ENCODE peak calls at places on chromosomes 3 and 15, in eight cellular contexts. A, O, U, C, X, H, Q and J are unnamed samples.

GRCh38 chr15:45389351-45389750 is 11.0 kb upstream of the GATM start:
- DNase-seq in U (no peak), C (no peak), Q (no peak), A (no peak), H (no peak), X (no peak), O (no peak), J (no peak)

GRCh38 chr3:122774564-122774963 is 19.1 kb downstream of the HSPBAP1 start:
- DNase-seq in C (peak), U (no peak), O (no peak), A (no peak), H (no peak), X (no peak), Q (no peak), J (peak)

GRCh38 chr3:116050311-116050710 is 395.0 kb downstream of the LSAMP start:
- DNase-seq in H (no peak), U (no peak), C (no peak), X (no peak), O (no peak), A (no peak), Q (no peak), J (no peak)

GRCh38 chr3:173932624-173933023 is 535.1 kb downstream of the NLGN1 start:
- DNase-seq in Q (peak), U (no peak), C (peak), O (no peak), X (no peak), H (peak), A (no peak), J (peak)

GRCh38 chr3:59006791-59007517 is 42.9 kb downstream of the CFAP20DC start:
- DNase-seq in C (peak), Q (no peak), H (no peak), U (peak), X (no peak), O (no peak), A (no peak), J (peak)

GRCh38 chr15:98858610-98859023 is 149.0 kb downstream of the PGPEP1L start:
- DNase-seq in Q (no peak), O (no peak), H (no peak), U (no peak), C (no peak), A (no peak), X (no peak), J (peak)

GRCh38 chr15:68252925-68253534 is 23.5 kb upstream of the CLN6 start:
- DNase-seq in Q (no peak), C (peak), X (peak), O (peak), H (peak), A (peak), U (peak), J (peak)

GRCh38 chr15:35293353-35294130 is 208.4 kb upstream of the NANOGP8 start:
- DNase-seq in X (no peak), U (no peak), A (no peak), C (peak), O (no peak), H (peak), Q (no peak), J (peak)

GRCh38 chr3:120182613-120183524 is 88.6 kb upstream of the GSK3B start:
- DNase-seq in U (no peak), O (peak), X (no peak), A (no peak), C (peak), Q (no peak), H (no peak), J (peak)

GRCh38 chr3:66722675-66723074 is 221.9 kb upstream of the LRIG1 start:
- DNase-seq in H (no peak), C (peak), U (peak), A (no peak), O (no peak), Q (no peak), X (no peak), J (peak)

GRCh38 chr3:30893678-30894325 is 659 bp downstream of the GADL1 start:
- DNase-seq in A (no peak), Q (no peak), U (no peak), H (no peak), C (no peak), O (no peak), X (no peak), J (no peak)
- H3K4me3 ChIP-seq in A (no peak), Q (peak), U (peak), H (no peak), C (peak), O (no peak), X (no peak), J (no peak)

GRCh38 chr3:156599061-156599460 is 44.1 kb upstream of the SSR3 start:
- DNase-seq in X (no peak), O (no peak), U (no peak), H (no peak), A (no peak), C (no peak), Q (no peak), J (no peak)
- H3K4me3 ChIP-seq in X (no peak), O (no peak), U (no peak), H (no peak), A (no peak), C (no peak), Q (no peak), J (no peak)

GRCh38 chr15:96440978-96441377 is 110.5 kb downstream of the NR2F2 start:
- DNase-seq in A (no peak), H (no peak), U (no peak), Q (no peak), O (no peak), C (no peak), X (no peak), J (no peak)
- H3K4me3 ChIP-seq in A (no peak), H (no peak), U (no peak), Q (no peak), O (no peak), C (no peak), X (no peak), J (no peak)

GRCh38 chr15:60679256-60679655 is 200.3 kb upstream of the ICE2 start:
- DNase-seq in U (no peak), C (peak), O (no peak), Q (no peak), H (no peak), X (no peak), A (no peak), J (no peak)
- H3K4me3 ChIP-seq in U (no peak), C (no peak), O (no peak), Q (no peak), H (no peak), X (no peak), A (no peak), J (no peak)

GRCh38 chr3:52246264-52246620 is 683 bp downstream of the PPM1M start:
- DNase-seq in A (no peak), O (no peak), X (no peak), H (no peak), U (no peak), C (no peak), Q (no peak), J (no peak)
- H3K4me3 ChIP-seq in A (peak), O (no peak), X (peak), H (peak), U (peak), C (peak), Q (peak), J (no peak)

DNA sequence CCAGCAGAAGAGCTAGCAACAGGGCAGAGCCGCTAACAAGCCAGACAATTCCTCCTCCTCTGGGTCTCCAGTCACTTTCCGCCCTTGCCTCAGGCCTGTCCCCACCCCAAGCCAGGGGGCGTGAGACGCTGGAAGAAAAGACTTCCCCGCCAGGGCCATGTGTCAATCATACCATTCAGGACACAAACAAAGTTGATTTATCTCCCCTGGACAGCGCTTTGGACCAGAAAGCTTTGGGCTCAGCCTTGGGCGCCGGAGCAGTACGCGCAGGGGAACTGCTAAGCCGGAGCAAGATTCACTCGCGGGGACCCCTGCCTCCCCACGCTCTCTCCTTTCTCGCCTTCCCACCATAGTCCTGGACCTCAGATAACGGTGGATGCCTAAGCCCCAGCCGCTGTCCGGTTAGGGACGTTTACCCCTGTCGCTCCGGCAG is 479 bp downstream of the LRRC2 start:
- DNase-seq in Q (no peak), C (no peak), U (no peak), A (no peak), H (peak), X (no peak), O (no peak), J (no peak)
- H3K4me3 ChIP-seq in Q (peak), C (peak), U (peak), A (peak), H (peak), X (no peak), O (no peak), J (peak)